ENCODE peak calls at places on chromosomes 11 and 22, in seven cellular contexts. One of them, this sample, is unnamed.
A peak's percentile ranks its signal among the peaks of the same experiment; 100 is the strongest.

GRCh38 chr11:108873938-108874337 is 209.1 kb downstream of the DDX10 start:
- DNase-seq in stimulated activated CD4-positive, alpha-beta T cell treated with anti-CD3 and anti-CD28 coated beads, Interleukin-4, amount 100 ng/mL, for 48 hours: no peak
- DNase-seq in AG20443: no peak
- DNase-seq in astrocyte of the cerebellum: no peak
- DNase-seq in naive thymus-derived CD4-positive, alpha-beta T cell: no peak
- DNase-seq in NCI-H1048: no peak
- DNase-seq in activated CD4-positive, CD25-positive, alpha-beta regulatory T cell treated with anti-CD3 and anti-CD28 coated beads, Interleukin-2, amount 50 U/mL, for 16 hours: no peak
- DNase-seq in this sample: no peak

GRCh38 chr11:77590194-77590591 is 440 bp downstream of the AQP11 start:
- DNase-seq in stimulated activated CD4-positive, alpha-beta T cell treated with anti-CD3 and anti-CD28 coated beads, Interleukin-4, amount 100 ng/mL, for 48 hours: no peak
- DNase-seq in astrocyte of the cerebellum: peak; percentile 13
- DNase-seq in AG20443: peak; percentile 45
- DNase-seq in NCI-H1048: no peak
- DNase-seq in activated CD4-positive, CD25-positive, alpha-beta regulatory T cell treated with anti-CD3 and anti-CD28 coated beads, Interleukin-2, amount 50 U/mL, for 16 hours: no peak
- DNase-seq in naive thymus-derived CD4-positive, alpha-beta T cell: no peak
- DNase-seq in this sample: peak; percentile 23

GRCh38 chr22:39155421-39155820 is 2.9 kb upstream of the CBX7 start:
- DNase-seq in astrocyte of the cerebellum: no peak
- DNase-seq in AG20443: no peak
- DNase-seq in stimulated activated CD4-positive, alpha-beta T cell treated with anti-CD3 and anti-CD28 coated beads, Interleukin-4, amount 100 ng/mL, for 48 hours: no peak
- DNase-seq in NCI-H1048: no peak
- DNase-seq in activated CD4-positive, CD25-positive, alpha-beta regulatory T cell treated with anti-CD3 and anti-CD28 coated beads, Interleukin-2, amount 50 U/mL, for 16 hours: no peak
- DNase-seq in naive thymus-derived CD4-positive, alpha-beta T cell: no peak
- DNase-seq in this sample: no peak

GRCh38 chr22:37051629-37052385 is at the start of gene KCTD17:
- DNase-seq in AG20443: peak; percentile 98
- DNase-seq in stimulated activated CD4-positive, alpha-beta T cell treated with anti-CD3 and anti-CD28 coated beads, Interleukin-4, amount 100 ng/mL, for 48 hours: peak; percentile 75
- DNase-seq in activated CD4-positive, CD25-positive, alpha-beta regulatory T cell treated with anti-CD3 and anti-CD28 coated beads, Interleukin-2, amount 50 U/mL, for 16 hours: peak; percentile 49
- DNase-seq in naive thymus-derived CD4-positive, alpha-beta T cell: peak; percentile 61
- DNase-seq in astrocyte of the cerebellum: peak; percentile 15
- DNase-seq in NCI-H1048: no peak
- DNase-seq in this sample: no peak

GRCh38 chr11:99739464-99740089 is 718.8 kb downstream of the CNTN5 start:
- DNase-seq in NCI-H1048: no peak
- DNase-seq in astrocyte of the cerebellum: peak; percentile 39
- DNase-seq in stimulated activated CD4-positive, alpha-beta T cell treated with anti-CD3 and anti-CD28 coated beads, Interleukin-4, amount 100 ng/mL, for 48 hours: no peak
- DNase-seq in activated CD4-positive, CD25-positive, alpha-beta regulatory T cell treated with anti-CD3 and anti-CD28 coated beads, Interleukin-2, amount 50 U/mL, for 16 hours: no peak
- DNase-seq in naive thymus-derived CD4-positive, alpha-beta T cell: no peak
- DNase-seq in AG20443: no peak
- DNase-seq in this sample: no peak

GRCh38 chr22:42180349-42180842 is 49.8 kb upstream of the CYP2D6 start:
- DNase-seq in stimulated activated CD4-positive, alpha-beta T cell treated with anti-CD3 and anti-CD28 coated beads, Interleukin-4, amount 100 ng/mL, for 48 hours: no peak
- DNase-seq in AG20443: no peak
- DNase-seq in astrocyte of the cerebellum: peak; percentile 11
- DNase-seq in NCI-H1048: no peak
- DNase-seq in naive thymus-derived CD4-positive, alpha-beta T cell: peak; percentile 69
- DNase-seq in activated CD4-positive, CD25-positive, alpha-beta regulatory T cell treated with anti-CD3 and anti-CD28 coated beads, Interleukin-2, amount 50 U/mL, for 16 hours: peak; percentile 33
- DNase-seq in this sample: no peak

GRCh38 chr11:103927535-103927934 is 108.9 kb upstream of the DDI1 start:
- DNase-seq in NCI-H1048: no peak
- DNase-seq in astrocyte of the cerebellum: no peak
- DNase-seq in stimulated activated CD4-positive, alpha-beta T cell treated with anti-CD3 and anti-CD28 coated beads, Interleukin-4, amount 100 ng/mL, for 48 hours: no peak
- DNase-seq in naive thymus-derived CD4-positive, alpha-beta T cell: no peak
- DNase-seq in activated CD4-positive, CD25-positive, alpha-beta regulatory T cell treated with anti-CD3 and anti-CD28 coated beads, Interleukin-2, amount 50 U/mL, for 16 hours: no peak
- DNase-seq in AG20443: peak; percentile 42
- DNase-seq in this sample: no peak

GRCh38 chr11:34366522-34366921 is 8.7 kb upstream of the ABTB2 start:
- DNase-seq in naive thymus-derived CD4-positive, alpha-beta T cell: no peak
- DNase-seq in activated CD4-positive, CD25-positive, alpha-beta regulatory T cell treated with anti-CD3 and anti-CD28 coated beads, Interleukin-2, amount 50 U/mL, for 16 hours: no peak
- DNase-seq in AG20443: no peak
- DNase-seq in stimulated activated CD4-positive, alpha-beta T cell treated with anti-CD3 and anti-CD28 coated beads, Interleukin-4, amount 100 ng/mL, for 48 hours: no peak
- DNase-seq in astrocyte of the cerebellum: no peak
- DNase-seq in NCI-H1048: no peak
- DNase-seq in this sample: no peak

GRCh38 chr22:44351685-44352377 is 39.1 kb upstream of the SHISAL1 start:
- DNase-seq in activated CD4-positive, CD25-positive, alpha-beta regulatory T cell treated with anti-CD3 and anti-CD28 coated beads, Interleukin-2, amount 50 U/mL, for 16 hours: no peak
- DNase-seq in astrocyte of the cerebellum: peak; percentile 93
- DNase-seq in NCI-H1048: no peak
- DNase-seq in naive thymus-derived CD4-positive, alpha-beta T cell: no peak
- DNase-seq in stimulated activated CD4-positive, alpha-beta T cell treated with anti-CD3 and anti-CD28 coated beads, Interleukin-4, amount 100 ng/mL, for 48 hours: peak; percentile 42
- DNase-seq in AG20443: peak; percentile 92
- DNase-seq in this sample: no peak

GRCh38 chr11:82557274-82557673 is 176.4 kb downstream of the FAM181B start:
- DNase-seq in activated CD4-positive, CD25-positive, alpha-beta regulatory T cell treated with anti-CD3 and anti-CD28 coated beads, Interleukin-2, amount 50 U/mL, for 16 hours: no peak
- DNase-seq in AG20443: no peak
- DNase-seq in naive thymus-derived CD4-positive, alpha-beta T cell: no peak
- DNase-seq in astrocyte of the cerebellum: no peak
- DNase-seq in stimulated activated CD4-positive, alpha-beta T cell treated with anti-CD3 and anti-CD28 coated beads, Interleukin-4, amount 100 ng/mL, for 48 hours: no peak
- DNase-seq in NCI-H1048: no peak
- DNase-seq in this sample: no peak

GRCh38 chr11:61120865-61121831 is 18.9 kb downstream of the CD5 start:
- DNase-seq in stimulated activated CD4-positive, alpha-beta T cell treated with anti-CD3 and anti-CD28 coated beads, Interleukin-4, amount 100 ng/mL, for 48 hours: no peak
- DNase-seq in NCI-H1048: no peak
- DNase-seq in astrocyte of the cerebellum: no peak
- DNase-seq in naive thymus-derived CD4-positive, alpha-beta T cell: peak; percentile 90
- DNase-seq in AG20443: peak; percentile 66
- DNase-seq in activated CD4-positive, CD25-positive, alpha-beta regulatory T cell treated with anti-CD3 and anti-CD28 coated beads, Interleukin-2, amount 50 U/mL, for 16 hours: no peak
- DNase-seq in this sample: no peak

GRCh38 chr22:49004484-49005399 is 822.9 kb downstream of the BRD1 start:
- DNase-seq in astrocyte of the cerebellum: no peak
- DNase-seq in stimulated activated CD4-positive, alpha-beta T cell treated with anti-CD3 and anti-CD28 coated beads, Interleukin-4, amount 100 ng/mL, for 48 hours: no peak
- DNase-seq in activated CD4-positive, CD25-positive, alpha-beta regulatory T cell treated with anti-CD3 and anti-CD28 coated beads, Interleukin-2, amount 50 U/mL, for 16 hours: no peak
- DNase-seq in naive thymus-derived CD4-positive, alpha-beta T cell: no peak
- DNase-seq in AG20443: peak; percentile 4
- DNase-seq in NCI-H1048: no peak
- DNase-seq in this sample: no peak

GRCh38 chr22:49521787-49522224 is 305.9 kb downstream of the BRD1 start:
- DNase-seq in astrocyte of the cerebellum: no peak
- DNase-seq in naive thymus-derived CD4-positive, alpha-beta T cell: no peak
- DNase-seq in activated CD4-positive, CD25-positive, alpha-beta regulatory T cell treated with anti-CD3 and anti-CD28 coated beads, Interleukin-2, amount 50 U/mL, for 16 hours: no peak
- DNase-seq in AG20443: no peak
- DNase-seq in NCI-H1048: no peak
- DNase-seq in stimulated activated CD4-positive, alpha-beta T cell treated with anti-CD3 and anti-CD28 coated beads, Interleukin-4, amount 100 ng/mL, for 48 hours: no peak
- DNase-seq in this sample: no peak

GRCh38 chr22:45640291-45640940 is 31.2 kb upstream of the ATXN10 start:
- DNase-seq in activated CD4-positive, CD25-positive, alpha-beta regulatory T cell treated with anti-CD3 and anti-CD28 coated beads, Interleukin-2, amount 50 U/mL, for 16 hours: no peak
- DNase-seq in naive thymus-derived CD4-positive, alpha-beta T cell: no peak
- DNase-seq in stimulated activated CD4-positive, alpha-beta T cell treated with anti-CD3 and anti-CD28 coated beads, Interleukin-4, amount 100 ng/mL, for 48 hours: no peak
- DNase-seq in astrocyte of the cerebellum: no peak
- DNase-seq in NCI-H1048: no peak
- DNase-seq in AG20443: no peak
- DNase-seq in this sample: no peak

GRCh38 chr22:28245579-28246224 is 326.6 kb upstream of the PITPNB start:
- DNase-seq in stimulated activated CD4-positive, alpha-beta T cell treated with anti-CD3 and anti-CD28 coated beads, Interleukin-4, amount 100 ng/mL, for 48 hours: no peak
- DNase-seq in astrocyte of the cerebellum: no peak
- DNase-seq in AG20443: no peak
- DNase-seq in NCI-H1048: no peak
- DNase-seq in activated CD4-positive, CD25-positive, alpha-beta regulatory T cell treated with anti-CD3 and anti-CD28 coated beads, Interleukin-2, amount 50 U/mL, for 16 hours: no peak
- DNase-seq in naive thymus-derived CD4-positive, alpha-beta T cell: no peak
- DNase-seq in this sample: no peak

GRCh38 chr11:45805305-45806071 is 539 bp downstream of the SLC35C1 start:
- DNase-seq in activated CD4-positive, CD25-positive, alpha-beta regulatory T cell treated with anti-CD3 and anti-CD28 coated beads, Interleukin-2, amount 50 U/mL, for 16 hours: no peak
- DNase-seq in stimulated activated CD4-positive, alpha-beta T cell treated with anti-CD3 and anti-CD28 coated beads, Interleukin-4, amount 100 ng/mL, for 48 hours: no peak
- DNase-seq in astrocyte of the cerebellum: peak; percentile 38
- DNase-seq in NCI-H1048: no peak
- DNase-seq in naive thymus-derived CD4-positive, alpha-beta T cell: no peak
- DNase-seq in AG20443: peak; percentile 75
- DNase-seq in this sample: no peak

GRCh38 chr11:87255589-87255988 is 217.9 kb downstream of the TMEM135 start:
- DNase-seq in astrocyte of the cerebellum: no peak
- DNase-seq in stimulated activated CD4-positive, alpha-beta T cell treated with anti-CD3 and anti-CD28 coated beads, Interleukin-4, amount 100 ng/mL, for 48 hours: no peak
- DNase-seq in activated CD4-positive, CD25-positive, alpha-beta regulatory T cell treated with anti-CD3 and anti-CD28 coated beads, Interleukin-2, amount 50 U/mL, for 16 hours: no peak
- DNase-seq in naive thymus-derived CD4-positive, alpha-beta T cell: no peak
- DNase-seq in AG20443: no peak
- DNase-seq in NCI-H1048: no peak
- DNase-seq in this sample: no peak

GRCh38 chr22:47996446-47996857 is 1234.0 kb downstream of the TBC1D22A start:
- DNase-seq in activated CD4-positive, CD25-positive, alpha-beta regulatory T cell treated with anti-CD3 and anti-CD28 coated beads, Interleukin-2, amount 50 U/mL, for 16 hours: no peak
- DNase-seq in NCI-H1048: no peak
- DNase-seq in astrocyte of the cerebellum: no peak
- DNase-seq in naive thymus-derived CD4-positive, alpha-beta T cell: no peak
- DNase-seq in stimulated activated CD4-positive, alpha-beta T cell treated with anti-CD3 and anti-CD28 coated beads, Interleukin-4, amount 100 ng/mL, for 48 hours: no peak
- DNase-seq in AG20443: no peak
- DNase-seq in this sample: no peak

GRCh38 chr11:88281317-88281712 is 56.2 kb downstream of the CTSC start:
- DNase-seq in stimulated activated CD4-positive, alpha-beta T cell treated with anti-CD3 and anti-CD28 coated beads, Interleukin-4, amount 100 ng/mL, for 48 hours: no peak
- DNase-seq in activated CD4-positive, CD25-positive, alpha-beta regulatory T cell treated with anti-CD3 and anti-CD28 coated beads, Interleukin-2, amount 50 U/mL, for 16 hours: no peak
- DNase-seq in NCI-H1048: no peak
- DNase-seq in astrocyte of the cerebellum: no peak
- DNase-seq in naive thymus-derived CD4-positive, alpha-beta T cell: no peak
- DNase-seq in AG20443: no peak
- DNase-seq in this sample: no peak

GRCh38 chr11:83823461-83824025 is 537.4 kb upstream of the CCDC90B start:
- DNase-seq in NCI-H1048: no peak
- DNase-seq in activated CD4-positive, CD25-positive, alpha-beta regulatory T cell treated with anti-CD3 and anti-CD28 coated beads, Interleukin-2, amount 50 U/mL, for 16 hours: no peak
- DNase-seq in naive thymus-derived CD4-positive, alpha-beta T cell: no peak
- DNase-seq in astrocyte of the cerebellum: no peak
- DNase-seq in stimulated activated CD4-positive, alpha-beta T cell treated with anti-CD3 and anti-CD28 coated beads, Interleukin-4, amount 100 ng/mL, for 48 hours: no peak
- DNase-seq in AG20443: no peak
- DNase-seq in this sample: no peak

GRCh38 chr11:5246772-5247478 is 2.7 kb downstream of the HBG1 start:
- DNase-seq in astrocyte of the cerebellum: no peak
- DNase-seq in stimulated activated CD4-positive, alpha-beta T cell treated with anti-CD3 and anti-CD28 coated beads, Interleukin-4, amount 100 ng/mL, for 48 hours: no peak
- DNase-seq in NCI-H1048: no peak
- DNase-seq in naive thymus-derived CD4-positive, alpha-beta T cell: no peak
- DNase-seq in activated CD4-positive, CD25-positive, alpha-beta regulatory T cell treated with anti-CD3 and anti-CD28 coated beads, Interleukin-2, amount 50 U/mL, for 16 hours: no peak
- DNase-seq in AG20443: no peak
- DNase-seq in this sample: no peak

GRCh38 chr22:20268350-20269012 is 363 bp upstream of the RTN4R start:
- DNase-seq in AG20443: peak; percentile 89
- DNase-seq in naive thymus-derived CD4-positive, alpha-beta T cell: no peak
- DNase-seq in activated CD4-positive, CD25-positive, alpha-beta regulatory T cell treated with anti-CD3 and anti-CD28 coated beads, Interleukin-2, amount 50 U/mL, for 16 hours: no peak
- DNase-seq in astrocyte of the cerebellum: no peak
- DNase-seq in NCI-H1048: peak; percentile 3
- DNase-seq in stimulated activated CD4-positive, alpha-beta T cell treated with anti-CD3 and anti-CD28 coated beads, Interleukin-4, amount 100 ng/mL, for 48 hours: peak; percentile 45
- DNase-seq in this sample: no peak

GRCh38 chr22:27270818-27271510 is 530.6 kb downstream of the MN1 start:
- DNase-seq in naive thymus-derived CD4-positive, alpha-beta T cell: no peak
- DNase-seq in AG20443: no peak
- DNase-seq in stimulated activated CD4-positive, alpha-beta T cell treated with anti-CD3 and anti-CD28 coated beads, Interleukin-4, amount 100 ng/mL, for 48 hours: no peak
- DNase-seq in astrocyte of the cerebellum: no peak
- DNase-seq in NCI-H1048: no peak
- DNase-seq in activated CD4-positive, CD25-positive, alpha-beta regulatory T cell treated with anti-CD3 and anti-CD28 coated beads, Interleukin-2, amount 50 U/mL, for 16 hours: no peak
- DNase-seq in this sample: no peak

GRCh38 chr22:39559456-39560105 is 11.0 kb upstream of the CACNA1I start:
- DNase-seq in astrocyte of the cerebellum: no peak
- DNase-seq in AG20443: peak; percentile 77
- DNase-seq in activated CD4-positive, CD25-positive, alpha-beta regulatory T cell treated with anti-CD3 and anti-CD28 coated beads, Interleukin-2, amount 50 U/mL, for 16 hours: no peak
- DNase-seq in naive thymus-derived CD4-positive, alpha-beta T cell: no peak
- DNase-seq in NCI-H1048: no peak
- DNase-seq in stimulated activated CD4-positive, alpha-beta T cell treated with anti-CD3 and anti-CD28 coated beads, Interleukin-4, amount 100 ng/mL, for 48 hours: no peak
- DNase-seq in this sample: no peak

GRCh38 chr11:44814881-44815592 is 88.3 kb downstream of the TSPAN18 start:
- DNase-seq in astrocyte of the cerebellum: peak; percentile 19
- DNase-seq in NCI-H1048: no peak
- DNase-seq in AG20443: peak; percentile 75
- DNase-seq in stimulated activated CD4-positive, alpha-beta T cell treated with anti-CD3 and anti-CD28 coated beads, Interleukin-4, amount 100 ng/mL, for 48 hours: no peak
- DNase-seq in naive thymus-derived CD4-positive, alpha-beta T cell: no peak
- DNase-seq in activated CD4-positive, CD25-positive, alpha-beta regulatory T cell treated with anti-CD3 and anti-CD28 coated beads, Interleukin-2, amount 50 U/mL, for 16 hours: no peak
- DNase-seq in this sample: no peak

GRCh38 chr11:104148074-104148473 is 15.9 kb downstream of the PDGFD start:
- DNase-seq in astrocyte of the cerebellum: peak; percentile 32
- DNase-seq in stimulated activated CD4-positive, alpha-beta T cell treated with anti-CD3 and anti-CD28 coated beads, Interleukin-4, amount 100 ng/mL, for 48 hours: no peak
- DNase-seq in AG20443: peak; percentile 45
- DNase-seq in activated CD4-positive, CD25-positive, alpha-beta regulatory T cell treated with anti-CD3 and anti-CD28 coated beads, Interleukin-2, amount 50 U/mL, for 16 hours: no peak
- DNase-seq in naive thymus-derived CD4-positive, alpha-beta T cell: no peak
- DNase-seq in NCI-H1048: no peak
- DNase-seq in this sample: no peak

GRCh38 chr22:37324340-37325023 is 42.2 kb downstream of the CYTH4 start:
- DNase-seq in AG20443: no peak
- DNase-seq in NCI-H1048: no peak
- DNase-seq in activated CD4-positive, CD25-positive, alpha-beta regulatory T cell treated with anti-CD3 and anti-CD28 coated beads, Interleukin-2, amount 50 U/mL, for 16 hours: no peak
- DNase-seq in stimulated activated CD4-positive, alpha-beta T cell treated with anti-CD3 and anti-CD28 coated beads, Interleukin-4, amount 100 ng/mL, for 48 hours: no peak
- DNase-seq in astrocyte of the cerebellum: no peak
- DNase-seq in naive thymus-derived CD4-positive, alpha-beta T cell: no peak
- DNase-seq in this sample: no peak

GRCh38 chr11:48172818-48173609 is 43.6 kb upstream of the OR4B1 start:
- DNase-seq in astrocyte of the cerebellum: peak; percentile 23
- DNase-seq in stimulated activated CD4-positive, alpha-beta T cell treated with anti-CD3 and anti-CD28 coated beads, Interleukin-4, amount 100 ng/mL, for 48 hours: peak; percentile 56
- DNase-seq in AG20443: peak; percentile 87
- DNase-seq in naive thymus-derived CD4-positive, alpha-beta T cell: peak; percentile 31
- DNase-seq in activated CD4-positive, CD25-positive, alpha-beta regulatory T cell treated with anti-CD3 and anti-CD28 coated beads, Interleukin-2, amount 50 U/mL, for 16 hours: peak; percentile 16
- DNase-seq in NCI-H1048: no peak
- DNase-seq in this sample: no peak

GRCh38 chr22:23121026-23121823 is 20.6 kb downstream of the RSPH14 start:
- DNase-seq in AG20443: peak; percentile 63
- DNase-seq in NCI-H1048: no peak
- DNase-seq in stimulated activated CD4-positive, alpha-beta T cell treated with anti-CD3 and anti-CD28 coated beads, Interleukin-4, amount 100 ng/mL, for 48 hours: no peak
- DNase-seq in naive thymus-derived CD4-positive, alpha-beta T cell: no peak
- DNase-seq in activated CD4-positive, CD25-positive, alpha-beta regulatory T cell treated with anti-CD3 and anti-CD28 coated beads, Interleukin-2, amount 50 U/mL, for 16 hours: no peak
- DNase-seq in astrocyte of the cerebellum: no peak
- DNase-seq in this sample: no peak